ENCODE peak calls at places on chromosomes 16 and 17, in nine cellular contexts. B is GM10248, X is tibial artery, Q is foreskin keratinocyte, L is AG09319, V is uterus, D is choroid plexus epithelial cell, M is left ventricle myocardium inferior, S is nephron progenitor cell. J is an unnamed sample.

GRCh38 chr17:3966720-3967363 is 2.6 kb upstream of the ATP2A3 start:
- DNase-seq in L (no peak), M (no peak), Q (no peak), B (no peak), D (no peak), S (no peak), X (no peak), V (no peak), J (no peak)

GRCh38 chr17:47883589-47884426 is 12.2 kb upstream of the SP2 start:
- DNase-seq in D (no peak), B (no peak), M (no peak), X (no peak), L (no peak), Q (no peak), V (peak; percentile 43), S (peak; percentile 63), J (no peak)

GRCh38 chr16:8660841-8661301 is 13.5 kb upstream of the ABAT start:
- DNase-seq in B (peak; percentile 60), L (no peak), D (peak; percentile 73), X (peak; percentile 78), S (peak; percentile 77), Q (peak; percentile 43), V (peak; percentile 41), M (peak; percentile 56), J (no peak)

GRCh38 chr16:57519796-57520360 is 16.5 kb downstream of the CCDC102A start:
- DNase-seq in B (peak; percentile 89), D (peak; percentile 78), X (peak; percentile 85), M (peak; percentile 78), S (peak; percentile 88), Q (no peak), V (peak; percentile 80), L (peak; percentile 16), J (no peak)

GRCh38 chr16:51971184-51971583 is 575.8 kb downstream of the TOX3 start:
- DNase-seq in Q (peak; percentile 20), S (peak; percentile 38), V (no peak), M (no peak), D (peak; percentile 61), B (no peak), X (no peak), L (no peak), J (no peak)

GRCh38 chr17:55157165-55157564 is 107.6 kb upstream of the HLF start:
- DNase-seq in Q (no peak), V (no peak), S (no peak), M (no peak), B (no peak), L (no peak), D (peak; percentile 77), X (no peak), J (peak; percentile 25)

GRCh38 chr17:58153046-58153445 is 4.9 kb downstream of the OR4D1 start:
- DNase-seq in L (no peak), M (no peak), X (no peak), V (no peak), S (no peak), Q (no peak), D (no peak), B (no peak), J (no peak)

GRCh38 chr16:74743668-74744299 is 30.8 kb downstream of the FA2H start:
- DNase-seq in Q (peak; percentile 99), S (no peak), L (no peak), M (no peak), X (no peak), V (no peak), D (peak; percentile 51), B (no peak), J (peak; percentile 92)

GRCh38 chr17:63665527-63666214 is 34.3 kb downstream of the LIMD2 start:
- DNase-seq in S (no peak), L (no peak), D (peak; percentile 70), Q (no peak), B (peak; percentile 50), X (no peak), V (no peak), M (no peak), J (no peak)

GRCh38 chr17:80923211-80924110 is 68.2 kb upstream of the CHMP6 start:
- DNase-seq in X (peak; percentile 60), S (no peak), B (no peak), Q (no peak), L (no peak), M (no peak), D (no peak), V (no peak), J (no peak)

GRCh38 chr17:61584266-61584665 is 6.8 kb downstream of the NACA2 start:
- DNase-seq in M (no peak), B (no peak), Q (no peak), X (no peak), V (no peak), L (no peak), S (no peak), D (no peak), J (no peak)

GRCh38 chr17:49944451-49944850 is 24.5 kb upstream of the DLX4 start:
- DNase-seq in X (no peak), B (no peak), D (no peak), S (peak; percentile 42), Q (no peak), M (no peak), L (no peak), V (no peak), J (no peak)

GRCh38 chr16:4313563-4314531 is 2.0 kb upstream of the GLIS2 start:
- DNase-seq in M (no peak), X (no peak), V (no peak), B (peak; percentile 76), S (peak; percentile 76), L (no peak), Q (no peak), D (no peak), J (no peak)

GRCh38 chr17:5201011-5201410 is 9.3 kb upstream of the ZNF594 start:
- DNase-seq in S (no peak), B (no peak), X (no peak), Q (no peak), L (no peak), D (no peak), M (no peak), V (no peak), J (no peak)

GRCh38 chr17:62601438-62601837 is 26.0 kb upstream of the MRC2 start:
- DNase-seq in M (no peak), V (no peak), D (peak; percentile 48), B (no peak), L (peak; percentile 10), X (no peak), Q (no peak), S (no peak), J (no peak)
- TF ChIP-seq CTCF in M (peak; percentile 13), V (peak; percentile 32), D (peak; percentile 48), B (peak; percentile 4), L (peak; percentile 69), X (no peak), Q (no peak), S (no peak), J (no peak)

DNA sequence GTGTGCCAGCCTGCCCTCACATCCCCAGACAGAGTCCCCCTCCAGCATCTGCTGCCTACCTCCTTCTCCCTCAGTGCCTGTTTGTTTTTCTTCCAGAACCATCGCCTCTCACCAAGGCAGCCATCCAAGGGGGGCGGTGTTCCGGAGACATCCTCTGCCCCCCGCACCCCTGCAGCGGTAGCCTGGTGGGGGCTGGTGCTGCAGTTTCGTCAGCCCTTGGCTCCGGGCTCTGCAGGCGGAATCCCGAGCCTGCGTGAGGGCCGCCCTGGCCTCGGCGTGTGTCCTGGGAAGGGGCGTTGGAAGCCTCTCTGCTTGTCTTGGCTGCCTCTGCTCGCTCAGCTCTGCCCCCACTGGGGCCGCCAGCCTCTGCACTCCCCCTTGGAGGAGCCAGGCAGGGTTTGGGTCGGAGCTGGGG is 126.0 kb upstream of the CIBAR2 start:
- DNase-seq in L (peak; percentile 80), X (peak; percentile 96), D (peak; percentile 95), V (peak; percentile 90), Q (no peak), S (peak; percentile 51), B (no peak), M (peak; percentile 51), J (no peak)
- TF ChIP-seq CTCF in L (peak; percentile 19), X (peak; percentile 31), D (peak; percentile 42), V (peak; percentile 24), Q (no peak), S (peak; percentile 13), B (no peak), M (no peak), J (no peak)

GRCh38 chr16:28491970-28492474 is at the start of gene CLN3:
- DNase-seq in D (peak; percentile 98), V (peak; percentile 94), Q (peak; percentile 94), S (peak; percentile 79), L (peak; percentile 86), X (peak; percentile 97), B (peak; percentile 90), M (peak; percentile 91), J (peak; percentile 70)

GRCh38 chr16:28492511-28492910 is 637 bp upstream of the CLN3 start:
- DNase-seq in X (no peak), S (no peak), Q (no peak), B (no peak), M (no peak), V (no peak), L (no peak), D (no peak), J (no peak)

GRCh38 chr16:28494141-28494851 is at the start of gene APOBR:
- DNase-seq in D (no peak), V (no peak), M (peak; percentile 30), B (peak; percentile 87), Q (no peak), L (no peak), S (no peak), X (no peak), J (no peak)

GRCh38 chr16:28495098-28495793 is 803 bp downstream of the APOBR start:
- DNase-seq in X (no peak), Q (no peak), D (no peak), L (no peak), B (no peak), S (no peak), M (no peak), V (no peak), J (no peak)

GRCh38 chr16:28491080-28491969 is 549 bp downstream of the CLN3 start:
- DNase-seq in L (no peak), X (peak; percentile 75), V (peak; percentile 48), D (peak; percentile 11), Q (peak; percentile 57), S (peak; percentile 45), M (peak; percentile 38), B (peak; percentile 40), J (no peak)
- TF ChIP-seq CTCF in L (peak; percentile 44), X (peak; percentile 27), V (peak; percentile 37), D (peak; percentile 53), Q (peak; percentile 42), S (no peak), M (peak; percentile 56), B (peak; percentile 24), J (peak; percentile 50)

DNA sequence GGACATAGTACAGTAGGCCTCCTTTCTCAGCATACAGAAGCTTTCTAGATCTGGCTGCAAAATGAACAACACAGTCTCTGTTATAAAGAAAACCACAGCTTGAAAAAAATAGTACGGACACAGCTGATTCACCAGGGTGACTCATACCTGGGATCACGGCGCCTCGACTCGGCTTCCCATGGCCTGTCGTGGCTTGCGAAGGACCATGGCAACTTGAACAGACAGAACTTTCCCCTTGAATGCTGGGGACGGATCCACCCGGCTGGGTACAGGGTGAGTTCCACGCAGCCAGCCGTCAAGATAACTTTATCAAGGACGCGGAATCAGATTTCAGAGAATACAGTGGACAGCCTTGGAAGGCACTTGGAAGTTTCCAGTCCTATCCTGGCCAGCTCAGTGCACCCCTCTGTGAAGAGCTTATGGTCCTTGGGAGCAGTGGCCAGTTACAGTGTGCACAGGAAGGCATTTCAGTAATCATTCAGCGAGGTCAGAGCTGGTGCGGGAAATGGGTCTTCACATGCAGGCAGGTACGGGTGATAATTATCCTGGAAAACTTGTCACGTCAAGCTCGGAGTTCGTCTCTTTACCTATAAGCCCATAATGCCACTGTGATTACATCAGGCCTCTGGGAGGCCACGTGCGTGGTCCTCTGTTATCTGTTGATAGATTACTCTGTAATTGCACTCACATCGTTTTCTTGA is 57.9 kb upstream of the MAF start:
- DNase-seq in S (no peak), V (no peak), L (peak; percentile 10), D (peak; percentile 83), B (no peak), Q (peak; percentile 95), X (no peak), M (no peak), J (peak; percentile 65)
- TF ChIP-seq CTCF in S (no peak), V (no peak), L (no peak), D (no peak), B (no peak), Q (peak; percentile 26), X (no peak), M (no peak), J (no peak)

J was measured in epithelial cell of proximal tubule.